ENCODE peak calls at places on chromosomes 1 and 21, in nine cellular contexts. One of them, this sample, is unnamed.

GRCh38 chr21:31409849-31410762 is 66.0 kb upstream of the TIAM1 start:
- DNase-seq in posterior vena cava: no peak
- DNase-seq in NB4: no peak
- DNase-seq in stimulated activated CD8-positive, alpha-beta memory T cell treated with anti-CD3 and anti-CD28 coated beads, Interleukin-4, amount 100 ng/mL, for 1 hour: no peak
- DNase-seq in BJ: no peak
- DNase-seq in HEK293T: no peak
- DNase-seq in EL: no peak
- DNase-seq in effector memory CD8-positive, alpha-beta T cell: no peak
- DNase-seq in activated naive CD8-positive, alpha-beta T cell treated with anti-CD3 and anti-CD28 coated beads for 36 hours: no peak
- DNase-seq in this sample: no peak

GRCh38 chr1:235720544-235720943 is 71.0 kb upstream of the GNG4 start:
- DNase-seq in HEK293T: no peak
- DNase-seq in effector memory CD8-positive, alpha-beta T cell: no peak
- DNase-seq in NB4: no peak
- DNase-seq in stimulated activated CD8-positive, alpha-beta memory T cell treated with anti-CD3 and anti-CD28 coated beads, Interleukin-4, amount 100 ng/mL, for 1 hour: no peak
- DNase-seq in posterior vena cava: no peak
- DNase-seq in activated naive CD8-positive, alpha-beta T cell treated with anti-CD3 and anti-CD28 coated beads for 36 hours: no peak
- DNase-seq in EL: peak
- DNase-seq in BJ: no peak
- DNase-seq in this sample: no peak

GRCh38 chr1:101239095-101240040 is 2.5 kb downstream of the S1PR1 start:
- DNase-seq in activated naive CD8-positive, alpha-beta T cell treated with anti-CD3 and anti-CD28 coated beads for 36 hours: peak
- DNase-seq in HEK293T: no peak
- DNase-seq in posterior vena cava: peak
- DNase-seq in effector memory CD8-positive, alpha-beta T cell: peak
- DNase-seq in BJ: no peak
- DNase-seq in NB4: peak
- DNase-seq in stimulated activated CD8-positive, alpha-beta memory T cell treated with anti-CD3 and anti-CD28 coated beads, Interleukin-4, amount 100 ng/mL, for 1 hour: no peak
- DNase-seq in EL: no peak
- DNase-seq in this sample: no peak

GRCh38 chr1:205576011-205576410 is 55.8 kb downstream of the ELK4 start:
- DNase-seq in effector memory CD8-positive, alpha-beta T cell: no peak
- DNase-seq in stimulated activated CD8-positive, alpha-beta memory T cell treated with anti-CD3 and anti-CD28 coated beads, Interleukin-4, amount 100 ng/mL, for 1 hour: no peak
- DNase-seq in posterior vena cava: no peak
- DNase-seq in activated naive CD8-positive, alpha-beta T cell treated with anti-CD3 and anti-CD28 coated beads for 36 hours: no peak
- DNase-seq in HEK293T: no peak
- DNase-seq in BJ: no peak
- DNase-seq in NB4: no peak
- DNase-seq in EL: no peak
- DNase-seq in this sample: no peak

GRCh38 chr1:54804471-54805132 is 3.5 kb upstream of the TTC22 start:
- DNase-seq in effector memory CD8-positive, alpha-beta T cell: no peak
- DNase-seq in NB4: no peak
- DNase-seq in BJ: no peak
- DNase-seq in stimulated activated CD8-positive, alpha-beta memory T cell treated with anti-CD3 and anti-CD28 coated beads, Interleukin-4, amount 100 ng/mL, for 1 hour: no peak
- DNase-seq in activated naive CD8-positive, alpha-beta T cell treated with anti-CD3 and anti-CD28 coated beads for 36 hours: peak
- DNase-seq in HEK293T: no peak
- DNase-seq in posterior vena cava: peak
- DNase-seq in EL: peak
- DNase-seq in this sample: no peak

GRCh38 chr1:203408485-203409229 is 57.7 kb upstream of the FMOD start:
- DNase-seq in stimulated activated CD8-positive, alpha-beta memory T cell treated with anti-CD3 and anti-CD28 coated beads, Interleukin-4, amount 100 ng/mL, for 1 hour: no peak
- DNase-seq in activated naive CD8-positive, alpha-beta T cell treated with anti-CD3 and anti-CD28 coated beads for 36 hours: no peak
- DNase-seq in EL: peak
- DNase-seq in HEK293T: no peak
- DNase-seq in posterior vena cava: peak
- DNase-seq in NB4: no peak
- DNase-seq in BJ: peak
- DNase-seq in effector memory CD8-positive, alpha-beta T cell: no peak
- DNase-seq in this sample: no peak

GRCh38 chr1:22431965-22432364 is 19.7 kb upstream of the ZBTB40 start:
- DNase-seq in effector memory CD8-positive, alpha-beta T cell: no peak
- DNase-seq in posterior vena cava: no peak
- DNase-seq in stimulated activated CD8-positive, alpha-beta memory T cell treated with anti-CD3 and anti-CD28 coated beads, Interleukin-4, amount 100 ng/mL, for 1 hour: no peak
- DNase-seq in HEK293T: no peak
- DNase-seq in EL: no peak
- DNase-seq in BJ: no peak
- DNase-seq in NB4: peak
- DNase-seq in activated naive CD8-positive, alpha-beta T cell treated with anti-CD3 and anti-CD28 coated beads for 36 hours: no peak
- DNase-seq in this sample: no peak

GRCh38 chr1:33123266-33123665 is 42.3 kb downstream of the AZIN2 start:
- DNase-seq in activated naive CD8-positive, alpha-beta T cell treated with anti-CD3 and anti-CD28 coated beads for 36 hours: no peak
- DNase-seq in stimulated activated CD8-positive, alpha-beta memory T cell treated with anti-CD3 and anti-CD28 coated beads, Interleukin-4, amount 100 ng/mL, for 1 hour: no peak
- DNase-seq in posterior vena cava: no peak
- DNase-seq in effector memory CD8-positive, alpha-beta T cell: no peak
- DNase-seq in NB4: no peak
- DNase-seq in EL: no peak
- DNase-seq in BJ: no peak
- DNase-seq in HEK293T: no peak
- DNase-seq in this sample: no peak

GRCh38 chr1:39981957-39982356 is 27.0 kb downstream of the MFSD2A start:
- DNase-seq in posterior vena cava: no peak
- DNase-seq in HEK293T: no peak
- DNase-seq in BJ: peak
- DNase-seq in stimulated activated CD8-positive, alpha-beta memory T cell treated with anti-CD3 and anti-CD28 coated beads, Interleukin-4, amount 100 ng/mL, for 1 hour: no peak
- DNase-seq in NB4: no peak
- DNase-seq in EL: peak
- DNase-seq in activated naive CD8-positive, alpha-beta T cell treated with anti-CD3 and anti-CD28 coated beads for 36 hours: no peak
- DNase-seq in effector memory CD8-positive, alpha-beta T cell: no peak
- DNase-seq in this sample: no peak

GRCh38 chr1:217140041-217140901 is 417.0 kb upstream of the ESRRG start:
- DNase-seq in effector memory CD8-positive, alpha-beta T cell: no peak
- DNase-seq in BJ: no peak
- DNase-seq in stimulated activated CD8-positive, alpha-beta memory T cell treated with anti-CD3 and anti-CD28 coated beads, Interleukin-4, amount 100 ng/mL, for 1 hour: no peak
- DNase-seq in posterior vena cava: no peak
- DNase-seq in EL: no peak
- DNase-seq in HEK293T: no peak
- DNase-seq in NB4: no peak
- DNase-seq in activated naive CD8-positive, alpha-beta T cell treated with anti-CD3 and anti-CD28 coated beads for 36 hours: no peak
- DNase-seq in this sample: no peak